ENCODE peak calls at places on chromosome 12, in six cellular contexts. One of them, this sample, is unnamed. For H3K36me3, the result is how much of the 10 kb centered on the place peaks cover.

GRCh38 chr12:62900686-62901272 is 34.2 kb downstream of the PPM1H start:
- DNase-seq in left lung: no peak
- DNase-seq in cardiac muscle cell: peak
- DNase-seq in GM23338: no peak
- DNase-seq in HAP-1: no peak
- DNase-seq in mucosa of descending colon: no peak
- DNase-seq in this sample: no peak

GRCh38 chr12:71848212-71848611 is 8.7 kb downstream of the TBC1D15 start:
- DNase-seq in left lung: no peak
- DNase-seq in cardiac muscle cell: no peak
- DNase-seq in GM23338: no peak
- DNase-seq in HAP-1: no peak
- DNase-seq in mucosa of descending colon: no peak
- DNase-seq in this sample: no peak

GRCh38 chr12:113641426-113641825 is 169.8 kb upstream of the LHX5 start:
- DNase-seq in left lung: no peak
- DNase-seq in cardiac muscle cell: no peak
- DNase-seq in GM23338: no peak
- DNase-seq in HAP-1: no peak
- DNase-seq in mucosa of descending colon: no peak
- DNase-seq in this sample: no peak

GRCh38 chr12:63848450-63848849 is 4.0 kb downstream of the SRGAP1 start:
- DNase-seq in left lung: no peak
- DNase-seq in cardiac muscle cell: no peak
- DNase-seq in GM23338: no peak
- DNase-seq in HAP-1: no peak
- DNase-seq in mucosa of descending colon: no peak
- DNase-seq in this sample: no peak

GRCh38 chr12:112852810-112853209 is 54.0 kb upstream of the OAS1 start:
- DNase-seq in left lung: no peak
- DNase-seq in cardiac muscle cell: no peak
- DNase-seq in GM23338: no peak
- DNase-seq in HAP-1: no peak
- DNase-seq in mucosa of descending colon: no peak
- DNase-seq in this sample: no peak

GRCh38 chr12:21451529-21451928 is 14.1 kb downstream of the PYROXD1 start:
- DNase-seq in left lung: no peak
- DNase-seq in cardiac muscle cell: no peak
- DNase-seq in GM23338: peak
- DNase-seq in HAP-1: no peak
- DNase-seq in mucosa of descending colon: no peak
- DNase-seq in this sample: no peak

GRCh38 chr12:67593041-67593870 is 55.3 kb upstream of the DYRK2 start:
- DNase-seq in left lung: peak
- DNase-seq in cardiac muscle cell: no peak
- DNase-seq in GM23338: peak
- DNase-seq in HAP-1: no peak
- DNase-seq in mucosa of descending colon: no peak
- DNase-seq in this sample: no peak

GRCh38 chr12:122951979-122952892 is 14.0 kb downstream of the ABCB9 start:
- DNase-seq in left lung: peak
- DNase-seq in cardiac muscle cell: peak
- DNase-seq in GM23338: peak
- DNase-seq in HAP-1: peak
- DNase-seq in mucosa of descending colon: peak
- DNase-seq in this sample: peak

GRCh38 chr12:124036117-124037109 is 63.4 kb downstream of the ZNF664 start:
- DNase-seq in left lung: no peak
- DNase-seq in cardiac muscle cell: peak
- DNase-seq in GM23338: peak
- DNase-seq in HAP-1: peak
- DNase-seq in mucosa of descending colon: no peak
- DNase-seq in this sample: peak

GRCh38 chr12:75556306-75556899 is 45.0 kb upstream of the KRR1 start:
- DNase-seq in left lung: no peak
- DNase-seq in cardiac muscle cell: no peak
- DNase-seq in GM23338: no peak
- DNase-seq in HAP-1: no peak
- DNase-seq in mucosa of descending colon: no peak
- DNase-seq in this sample: no peak

GRCh38 chr12:74489543-74489942 is 48.1 kb upstream of the ATXN7L3B start:
- DNase-seq in left lung: no peak
- DNase-seq in cardiac muscle cell: no peak
- DNase-seq in GM23338: no peak
- DNase-seq in HAP-1: no peak
- DNase-seq in mucosa of descending colon: no peak
- DNase-seq in this sample: no peak

GRCh38 chr12:62347922-62348650 is 87.9 kb downstream of the USP15 start:
- DNase-seq in left lung: no peak
- DNase-seq in cardiac muscle cell: no peak
- DNase-seq in GM23338: no peak
- DNase-seq in HAP-1: no peak
- DNase-seq in mucosa of descending colon: no peak
- DNase-seq in this sample: no peak

GRCh38 chr12:22856120-22856699 is 231.2 kb downstream of the ETNK1 start:
- DNase-seq in left lung: no peak
- DNase-seq in cardiac muscle cell: peak
- DNase-seq in GM23338: peak
- DNase-seq in HAP-1: no peak
- DNase-seq in mucosa of descending colon: no peak
- DNase-seq in this sample: no peak

GRCh38 chr12:2813573-2814185 is 1.2 kb downstream of the ITFG2 start:
- DNase-seq in left lung: peak
- DNase-seq in cardiac muscle cell: peak
- DNase-seq in GM23338: peak
- DNase-seq in HAP-1: peak
- DNase-seq in mucosa of descending colon: no peak
- DNase-seq in this sample: no peak

GRCh38 chr12:77751939-77752338 is 78.8 kb upstream of the NAV3 start:
- DNase-seq in left lung: no peak
- DNase-seq in cardiac muscle cell: no peak
- DNase-seq in GM23338: no peak
- DNase-seq in HAP-1: no peak
- DNase-seq in mucosa of descending colon: no peak
- DNase-seq in this sample: no peak

GRCh38 chr12:72330291-72330690 is 58.1 kb downstream of the TRHDE start:
- DNase-seq in left lung: no peak
- DNase-seq in cardiac muscle cell: peak
- DNase-seq in GM23338: peak
- DNase-seq in HAP-1: no peak
- DNase-seq in mucosa of descending colon: no peak
- DNase-seq in this sample: no peak

GRCh38 chr12:2076196-2076570 is 23.4 kb downstream of the CACNA1C start:
- DNase-seq in left lung: no peak
- DNase-seq in cardiac muscle cell: no peak
- DNase-seq in GM23338: no peak
- DNase-seq in HAP-1: no peak
- DNase-seq in mucosa of descending colon: no peak
- DNase-seq in this sample: no peak

GRCh38 chr12:63206908-63207307 is 55.9 kb upstream of the AVPR1A start:
- DNase-seq in left lung: no peak
- DNase-seq in cardiac muscle cell: no peak
- DNase-seq in GM23338: no peak
- DNase-seq in HAP-1: no peak
- DNase-seq in mucosa of descending colon: no peak
- DNase-seq in this sample: no peak

GRCh38 chr12:32362892-32363291 is 36.5 kb upstream of the FGD4 start:
- DNase-seq in left lung: no peak
- DNase-seq in cardiac muscle cell: no peak
- DNase-seq in GM23338: no peak
- DNase-seq in HAP-1: no peak
- DNase-seq in mucosa of descending colon: no peak
- DNase-seq in this sample: no peak

GRCh38 chr12:122955151-122955550 is 11.1 kb downstream of the ABCB9 start:
- DNase-seq in left lung: no peak
- DNase-seq in cardiac muscle cell: no peak
- DNase-seq in GM23338: no peak
- DNase-seq in HAP-1: no peak
- DNase-seq in mucosa of descending colon: no peak
- DNase-seq in this sample: no peak

GRCh38 chr12:108214486-108214885 is 85.4 kb downstream of the WSCD2 start:
- DNase-seq in left lung: no peak
- DNase-seq in cardiac muscle cell: peak
- DNase-seq in GM23338: peak
- DNase-seq in HAP-1: peak
- DNase-seq in mucosa of descending colon: no peak
- DNase-seq in this sample: no peak

DNA sequence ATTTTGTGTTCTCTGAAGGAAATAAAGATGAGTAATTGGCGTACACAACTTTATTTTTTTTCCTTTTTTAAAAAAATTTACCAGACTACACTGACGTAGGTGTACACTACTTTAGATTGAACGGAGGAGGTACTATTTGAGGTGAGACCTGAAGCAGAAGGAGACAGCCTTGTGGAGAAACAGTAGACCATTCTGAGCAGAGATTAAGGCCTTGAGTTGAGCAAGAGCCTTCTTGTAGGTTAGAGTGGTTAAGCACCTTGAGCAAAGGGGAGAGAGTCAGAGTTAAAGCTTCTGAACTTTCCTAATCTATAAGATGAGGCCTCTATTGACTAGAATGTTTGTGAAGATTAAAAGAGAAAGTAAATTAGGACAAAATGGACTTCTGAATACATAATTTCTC is 2.5 kb downstream of the LEMD3 start:
- DNase-seq in left lung: no peak
- DNase-seq in cardiac muscle cell: no peak
- DNase-seq in GM23338: no peak
- DNase-seq in HAP-1: no peak
- DNase-seq in mucosa of descending colon: no peak
- DNase-seq in this sample: no peak
- H3K4me3 ChIP-seq in left lung: peak
- H3K4me3 ChIP-seq in cardiac muscle cell: peak
- H3K4me3 ChIP-seq in GM23338: peak
- H3K4me3 ChIP-seq in HAP-1: peak
- H3K4me3 ChIP-seq in mucosa of descending colon: no peak
- H3K4me3 ChIP-seq in this sample: no peak

GRCh38 chr12:116799955-116800354 is 61.8 kb downstream of the RNFT2 start:
- DNase-seq in left lung: no peak
- DNase-seq in cardiac muscle cell: no peak
- DNase-seq in GM23338: no peak
- DNase-seq in HAP-1: no peak
- DNase-seq in mucosa of descending colon: no peak
- DNase-seq in this sample: no peak
- H3K36me3 ChIP-seq in left lung: under half
- H3K36me3 ChIP-seq in cardiac muscle cell: under half
- H3K36me3 ChIP-seq in GM23338: under half
- H3K36me3 ChIP-seq in HAP-1: under half
- H3K36me3 ChIP-seq in mucosa of descending colon: under half
- H3K36me3 ChIP-seq in this sample: under half

DNA sequence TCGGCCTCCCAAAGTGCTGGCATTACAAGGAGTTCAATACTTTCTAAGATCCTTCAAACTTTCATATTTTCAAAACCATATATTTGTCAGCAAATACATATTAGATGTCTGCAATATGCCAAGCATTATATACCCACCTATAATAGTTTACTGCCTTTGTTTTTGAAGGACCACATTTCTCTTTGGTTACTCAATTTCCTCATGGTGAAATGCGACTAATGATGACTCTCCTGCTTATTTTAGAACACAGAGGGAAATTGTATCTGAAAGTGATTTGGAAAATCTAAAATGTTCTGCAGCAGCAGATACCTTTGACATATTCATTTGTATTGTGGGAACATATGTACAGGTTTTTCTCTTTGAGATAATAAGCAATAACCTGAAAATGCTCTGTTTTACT is 2.7 kb upstream of the CNTN1 start:
- DNase-seq in left lung: no peak
- DNase-seq in cardiac muscle cell: no peak
- DNase-seq in GM23338: no peak
- DNase-seq in HAP-1: no peak
- DNase-seq in mucosa of descending colon: no peak
- DNase-seq in this sample: no peak
- H3K4me3 ChIP-seq in left lung: no peak
- H3K4me3 ChIP-seq in cardiac muscle cell: no peak
- H3K4me3 ChIP-seq in GM23338: no peak
- H3K4me3 ChIP-seq in HAP-1: no peak
- H3K4me3 ChIP-seq in mucosa of descending colon: no peak
- H3K4me3 ChIP-seq in this sample: no peak

GRCh38 chr12:117024961-117025480 is 74.2 kb downstream of the TESC start:
- DNase-seq in left lung: no peak
- DNase-seq in cardiac muscle cell: no peak
- DNase-seq in GM23338: no peak
- DNase-seq in HAP-1: no peak
- DNase-seq in mucosa of descending colon: no peak
- DNase-seq in this sample: no peak
- H3K36me3 ChIP-seq in left lung: half or more
- H3K36me3 ChIP-seq in cardiac muscle cell: under half
- H3K36me3 ChIP-seq in GM23338: under half
- H3K36me3 ChIP-seq in HAP-1: under half
- H3K36me3 ChIP-seq in mucosa of descending colon: under half
- H3K36me3 ChIP-seq in this sample: under half

This sample was measured in iPS DF 6.9.